ENCODE peak calls at places on chromosomes 1 and 21, in four cellular contexts. One of them, this sample, is unnamed.

GRCh38 chr1:168709896-168710305 is 19.1 kb downstream of the DPT start:
- DNase-seq in vagina: no peak
- DNase-seq in stomach: no peak
- DNase-seq in esophagus muscularis mucosa: no peak
- DNase-seq in this sample: peak

GRCh38 chr1:116159177-116159576 is 48.0 kb downstream of the MAB21L3 start:
- DNase-seq in vagina: no peak
- DNase-seq in stomach: no peak
- DNase-seq in esophagus muscularis mucosa: peak
- DNase-seq in this sample: no peak

GRCh38 chr1:178870944-178871343 is at the start of gene ANGPTL1:
- DNase-seq in vagina: no peak
- DNase-seq in stomach: no peak
- DNase-seq in esophagus muscularis mucosa: no peak
- DNase-seq in this sample: no peak

GRCh38 chr1:94909486-94909885 is 17.4 kb downstream of the CNN3 start:
- DNase-seq in vagina: no peak
- DNase-seq in stomach: no peak
- DNase-seq in esophagus muscularis mucosa: no peak
- DNase-seq in this sample: no peak

GRCh38 chr1:204564835-204565234 is 48.6 kb downstream of the MDM4 start:
- DNase-seq in vagina: no peak
- DNase-seq in stomach: no peak
- DNase-seq in esophagus muscularis mucosa: no peak
- DNase-seq in this sample: no peak

GRCh38 chr1:215567491-215568286 is 585 bp downstream of the KCTD3 start:
- DNase-seq in vagina: no peak
- DNase-seq in stomach: no peak
- DNase-seq in esophagus muscularis mucosa: no peak
- DNase-seq in this sample: no peak

GRCh38 chr1:208604295-208604694 is 360.1 kb upstream of the PLXNA2 start:
- DNase-seq in vagina: no peak
- DNase-seq in stomach: no peak
- DNase-seq in esophagus muscularis mucosa: peak
- DNase-seq in this sample: no peak

GRCh38 chr1:153550827-153551512 is 1.9 kb upstream of the S100A3 start:
- DNase-seq in vagina: peak
- DNase-seq in stomach: no peak
- DNase-seq in esophagus muscularis mucosa: no peak
- DNase-seq in this sample: no peak

GRCh38 chr1:11407301-11407994 is 71.5 kb upstream of the DISP3 start:
- DNase-seq in vagina: no peak
- DNase-seq in stomach: no peak
- DNase-seq in esophagus muscularis mucosa: no peak
- DNase-seq in this sample: no peak

GRCh38 chr1:158819461-158820443 is 11.4 kb upstream of the MNDA start:
- DNase-seq in vagina: no peak
- DNase-seq in stomach: no peak
- DNase-seq in esophagus muscularis mucosa: no peak
- DNase-seq in this sample: no peak

GRCh38 chr21:42836767-42837301 is 42.5 kb downstream of the WDR4 start:
- DNase-seq in vagina: peak
- DNase-seq in stomach: peak
- DNase-seq in esophagus muscularis mucosa: peak
- DNase-seq in this sample: no peak

GRCh38 chr1:44230796-44231195 is 17.5 kb downstream of the DMAP1 start:
- DNase-seq in vagina: no peak
- DNase-seq in stomach: no peak
- DNase-seq in esophagus muscularis mucosa: no peak
- DNase-seq in this sample: no peak

GRCh38 chr1:34398205-34398915 is 221.7 kb downstream of the C1orf94 start:
- DNase-seq in vagina: no peak
- DNase-seq in stomach: no peak
- DNase-seq in esophagus muscularis mucosa: peak
- DNase-seq in this sample: no peak

GRCh38 chr1:74502432-74502831 is 10.0 kb downstream of the LRRC53 start:
- DNase-seq in vagina: no peak
- DNase-seq in stomach: no peak
- DNase-seq in esophagus muscularis mucosa: no peak
- DNase-seq in this sample: peak

GRCh38 chr1:174000274-174000852 is 21.8 kb downstream of the RC3H1 start:
- DNase-seq in vagina: no peak
- DNase-seq in stomach: no peak
- DNase-seq in esophagus muscularis mucosa: no peak
- DNase-seq in this sample: no peak

GRCh38 chr1:229221106-229222019 is 49.5 kb upstream of the RAB4A start:
- DNase-seq in vagina: no peak
- DNase-seq in stomach: peak
- DNase-seq in esophagus muscularis mucosa: no peak
- DNase-seq in this sample: no peak

GRCh38 chr1:10575616-10576015 is 100.9 kb downstream of the PEX14 start:
- DNase-seq in vagina: no peak
- DNase-seq in stomach: no peak
- DNase-seq in esophagus muscularis mucosa: no peak
- DNase-seq in this sample: no peak

GRCh38 chr1:26833432-26834405 is 7.2 kb downstream of the ZDHHC18 start:
- DNase-seq in vagina: no peak
- DNase-seq in stomach: peak
- DNase-seq in esophagus muscularis mucosa: no peak
- DNase-seq in this sample: no peak

GRCh38 chr1:201268604-201269151 is 14.6 kb upstream of the PKP1 start:
- DNase-seq in vagina: peak
- DNase-seq in stomach: peak
- DNase-seq in esophagus muscularis mucosa: no peak
- DNase-seq in this sample: no peak

GRCh38 chr1:200336111-200336845 is 73.6 kb downstream of the ZNF281 start:
- DNase-seq in vagina: no peak
- DNase-seq in stomach: no peak
- DNase-seq in esophagus muscularis mucosa: no peak
- DNase-seq in this sample: no peak

GRCh38 chr1:230068952-230069684 is 2.1 kb downstream of the GALNT2 start:
- DNase-seq in vagina: peak
- DNase-seq in stomach: peak
- DNase-seq in esophagus muscularis mucosa: no peak
- DNase-seq in this sample: no peak

GRCh38 chr1:17441265-17441992 is 2.0 kb upstream of the RCC2 start:
- DNase-seq in vagina: no peak
- DNase-seq in stomach: no peak
- DNase-seq in esophagus muscularis mucosa: no peak
- DNase-seq in this sample: no peak

GRCh38 chr1:6302568-6302967 is 41.7 kb upstream of the GPR153 start:
- DNase-seq in vagina: no peak
- DNase-seq in stomach: no peak
- DNase-seq in esophagus muscularis mucosa: no peak
- DNase-seq in this sample: no peak

GRCh38 chr1:4174291-4175200 is 274.5 kb upstream of the C1orf174 start:
- DNase-seq in vagina: peak
- DNase-seq in stomach: no peak
- DNase-seq in esophagus muscularis mucosa: peak
- DNase-seq in this sample: no peak

GRCh38 chr1:207306023-207306422 is 15.5 kb upstream of the CD55 start:
- DNase-seq in vagina: no peak
- DNase-seq in stomach: no peak
- DNase-seq in esophagus muscularis mucosa: no peak
- DNase-seq in this sample: no peak

GRCh38 chr1:59522925-59523505 is 226.1 kb downstream of the FGGY start:
- DNase-seq in vagina: no peak
- DNase-seq in stomach: no peak
- DNase-seq in esophagus muscularis mucosa: no peak
- DNase-seq in this sample: no peak

GRCh38 chr1:153459655-153460054 is 796 bp downstream of the S100A7 start:
- DNase-seq in vagina: no peak
- DNase-seq in stomach: no peak
- DNase-seq in esophagus muscularis mucosa: no peak
- DNase-seq in this sample: no peak

GRCh38 chr1:86913399-86913895 is 479 bp downstream of the SELENOF start:
- DNase-seq in vagina: no peak
- DNase-seq in stomach: peak
- DNase-seq in esophagus muscularis mucosa: no peak
- DNase-seq in this sample: peak

GRCh38 chr1:44310006-44310405 is 45.1 kb downstream of the ERI3 start:
- DNase-seq in vagina: no peak
- DNase-seq in stomach: no peak
- DNase-seq in esophagus muscularis mucosa: no peak
- DNase-seq in this sample: no peak

GRCh38 chr1:8111560-8111959 is 85.5 kb upstream of the ERRFI1 start:
- DNase-seq in vagina: no peak
- DNase-seq in stomach: no peak
- DNase-seq in esophagus muscularis mucosa: no peak
- DNase-seq in this sample: no peak

GRCh38 chr1:7207875-7208646 is 422.8 kb downstream of the CAMTA1 start:
- DNase-seq in vagina: no peak
- DNase-seq in stomach: peak
- DNase-seq in esophagus muscularis mucosa: no peak
- DNase-seq in this sample: peak

GRCh38 chr21:43206231-43207042 is 37.6 kb downstream of the CRYAA start:
- DNase-seq in vagina: peak
- DNase-seq in stomach: no peak
- DNase-seq in esophagus muscularis mucosa: no peak
- DNase-seq in this sample: no peak

GRCh38 chr1:3834701-3835100 is 22.3 kb downstream of the CEP104 start:
- DNase-seq in vagina: no peak
- DNase-seq in stomach: no peak
- DNase-seq in esophagus muscularis mucosa: no peak
- DNase-seq in this sample: no peak

GRCh38 chr1:231748744-231749143 is 122.2 kb downstream of the DISC1 start:
- DNase-seq in vagina: no peak
- DNase-seq in stomach: no peak
- DNase-seq in esophagus muscularis mucosa: no peak
- DNase-seq in this sample: no peak

GRCh38 chr1:231738554-231738953 is 112.0 kb downstream of the DISC1 start:
- DNase-seq in vagina: no peak
- DNase-seq in stomach: no peak
- DNase-seq in esophagus muscularis mucosa: no peak
- DNase-seq in this sample: no peak

DNA sequence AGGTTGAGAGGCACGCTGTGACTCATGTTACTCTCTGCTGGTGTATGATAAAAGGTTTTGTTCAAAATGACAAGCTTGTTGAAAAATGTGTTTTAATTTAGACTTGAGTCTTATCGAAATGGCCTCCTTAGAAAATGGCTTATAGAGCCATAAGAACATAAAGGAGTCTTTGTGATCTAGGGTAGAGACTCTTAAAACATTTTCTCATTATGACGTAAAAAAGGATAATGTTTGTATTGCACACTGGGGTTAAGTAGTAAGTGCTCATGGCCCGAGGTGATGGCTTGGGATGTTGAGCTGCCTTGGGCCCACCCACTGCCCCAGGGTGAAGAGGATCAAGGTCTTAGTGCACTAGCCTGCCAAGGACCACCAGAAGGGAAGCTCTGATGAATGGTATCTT is 117.4 kb downstream of the DISC1 start:
- DNase-seq in vagina: no peak
- DNase-seq in stomach: no peak
- DNase-seq in esophagus muscularis mucosa: no peak
- DNase-seq in this sample: no peak
- TF ChIP-seq POLR2AphosphoS5 in vagina: no peak
- TF ChIP-seq POLR2AphosphoS5 in stomach: no peak
- TF ChIP-seq POLR2AphosphoS5 in esophagus muscularis mucosa: no peak
- TF ChIP-seq POLR2AphosphoS5 in this sample: no peak

GRCh38 chr1:1631793-1632420 is at the start of gene MMP23B:
- DNase-seq in vagina: no peak
- DNase-seq in stomach: no peak
- DNase-seq in esophagus muscularis mucosa: no peak
- DNase-seq in this sample: no peak
- H3K4me3 ChIP-seq in vagina: peak
- H3K4me3 ChIP-seq in stomach: peak
- H3K4me3 ChIP-seq in esophagus muscularis mucosa: peak
- H3K4me3 ChIP-seq in this sample: no peak

GRCh38 chr1:242787968-242788367 is 263.5 kb upstream of the PLD5 start:
- DNase-seq in vagina: no peak
- DNase-seq in stomach: no peak
- DNase-seq in esophagus muscularis mucosa: no peak
- DNase-seq in this sample: no peak
- H3K27ac ChIP-seq in vagina: no peak
- H3K27ac ChIP-seq in stomach: no peak
- H3K27ac ChIP-seq in esophagus muscularis mucosa: no peak
- H3K27ac ChIP-seq in this sample: no peak

GRCh38 chr1:167635233-167635648 is 5.2 kb downstream of the RCSD1 start:
- DNase-seq in vagina: peak
- DNase-seq in stomach: no peak
- DNase-seq in esophagus muscularis mucosa: peak
- DNase-seq in this sample: no peak
- TF ChIP-seq POLR2AphosphoS5 in vagina: no peak
- TF ChIP-seq POLR2AphosphoS5 in stomach: no peak
- TF ChIP-seq POLR2AphosphoS5 in esophagus muscularis mucosa: no peak
- TF ChIP-seq POLR2AphosphoS5 in this sample: no peak

This sample was measured in SK-N-MC.